ENCODE peak calls at places on chromosomes 2 and 18, in seven cellular contexts. V is IMR-90, Z is lower lobe of right lung, J is GM12878, I is HCT116, K is kidney, Q is hepatocyte. L is an unnamed sample.

GRCh38 chr18:68445131-68445530 is 269.8 kb downstream of the TMX3 start:
- DNase-seq in I (no peak), V (no peak), J (no peak), K (no peak), Z (no peak), Q (no peak), L (no peak)

GRCh38 chr2:120820263-120820884 is 84.7 kb downstream of the GLI2 start:
- DNase-seq in Q (peak), J (no peak), V (peak), Z (no peak), I (no peak), K (no peak), L (no peak)

GRCh38 chr2:62201307-62201706 is 5.4 kb downstream of the B3GNT2 start:
- DNase-seq in I (no peak), K (no peak), V (peak), Z (no peak), J (no peak), Q (no peak), L (no peak)

GRCh38 chr2:52501715-52502475 is 1265.7 kb upstream of the CHAC2 start:
- DNase-seq in Z (no peak), J (no peak), Q (no peak), I (no peak), K (no peak), V (no peak), L (no peak)

GRCh38 chr18:28114472-28114871 is 62.5 kb downstream of the CDH2 start:
- DNase-seq in V (peak), K (no peak), J (no peak), Z (no peak), Q (no peak), I (no peak), L (no peak)

GRCh38 chr2:202267495-202267894 is 1.9 kb downstream of the NOP58 start:
- DNase-seq in J (no peak), I (no peak), Z (no peak), V (no peak), Q (no peak), K (no peak), L (no peak)

GRCh38 chr2:56484906-56485305 is 301.1 kb downstream of the CCDC85A start:
- DNase-seq in J (no peak), K (no peak), V (no peak), I (no peak), Q (no peak), Z (no peak), L (no peak)

GRCh38 chr2:20130821-20131645 is 79.6 kb upstream of the LAPTM4A start:
- DNase-seq in J (no peak), V (no peak), Q (no peak), K (no peak), Z (no peak), I (no peak), L (no peak)

GRCh38 chr2:65320042-65320711 is 92.5 kb downstream of the ACTR2 start:
- DNase-seq in Q (peak), K (no peak), Z (no peak), J (peak), I (peak), V (peak), L (no peak)

GRCh38 chr2:171432969-171433762 is 624 bp downstream of the METTL8 start:
- DNase-seq in Q (peak), J (no peak), K (no peak), Z (peak), V (peak), I (peak), L (peak)

GRCh38 chr2:14567561-14567960 is 65.0 kb upstream of the LRATD1 start:
- DNase-seq in V (peak), I (no peak), Q (no peak), K (no peak), Z (no peak), J (no peak), L (no peak)

GRCh38 chr2:211928186-211928585 is 610.4 kb downstream of the ERBB4 start:
- DNase-seq in Z (no peak), K (no peak), Q (no peak), I (no peak), V (no peak), J (no peak), L (no peak)

GRCh38 chr2:102141011-102141914 is 1.3 kb upstream of the IL1R1 start:
- DNase-seq in Q (peak), Z (no peak), I (no peak), K (no peak), J (no peak), V (peak), L (no peak)

GRCh38 chr2:102140367-102140766 is 2.2 kb upstream of the IL1R1 start:
- DNase-seq in Z (no peak), J (no peak), I (no peak), Q (no peak), K (no peak), V (peak), L (no peak)

GRCh38 chr2:102142829-102143449 is 393 bp downstream of the IL1R1 start:
- DNase-seq in Z (no peak), Q (no peak), I (no peak), J (no peak), V (peak), K (no peak), L (no peak)

GRCh38 chr2:102143450-102143985 is 972 bp downstream of the IL1R1 start:
- DNase-seq in Z (no peak), J (no peak), K (peak), V (peak), I (no peak), Q (peak), L (no peak)

DNA sequence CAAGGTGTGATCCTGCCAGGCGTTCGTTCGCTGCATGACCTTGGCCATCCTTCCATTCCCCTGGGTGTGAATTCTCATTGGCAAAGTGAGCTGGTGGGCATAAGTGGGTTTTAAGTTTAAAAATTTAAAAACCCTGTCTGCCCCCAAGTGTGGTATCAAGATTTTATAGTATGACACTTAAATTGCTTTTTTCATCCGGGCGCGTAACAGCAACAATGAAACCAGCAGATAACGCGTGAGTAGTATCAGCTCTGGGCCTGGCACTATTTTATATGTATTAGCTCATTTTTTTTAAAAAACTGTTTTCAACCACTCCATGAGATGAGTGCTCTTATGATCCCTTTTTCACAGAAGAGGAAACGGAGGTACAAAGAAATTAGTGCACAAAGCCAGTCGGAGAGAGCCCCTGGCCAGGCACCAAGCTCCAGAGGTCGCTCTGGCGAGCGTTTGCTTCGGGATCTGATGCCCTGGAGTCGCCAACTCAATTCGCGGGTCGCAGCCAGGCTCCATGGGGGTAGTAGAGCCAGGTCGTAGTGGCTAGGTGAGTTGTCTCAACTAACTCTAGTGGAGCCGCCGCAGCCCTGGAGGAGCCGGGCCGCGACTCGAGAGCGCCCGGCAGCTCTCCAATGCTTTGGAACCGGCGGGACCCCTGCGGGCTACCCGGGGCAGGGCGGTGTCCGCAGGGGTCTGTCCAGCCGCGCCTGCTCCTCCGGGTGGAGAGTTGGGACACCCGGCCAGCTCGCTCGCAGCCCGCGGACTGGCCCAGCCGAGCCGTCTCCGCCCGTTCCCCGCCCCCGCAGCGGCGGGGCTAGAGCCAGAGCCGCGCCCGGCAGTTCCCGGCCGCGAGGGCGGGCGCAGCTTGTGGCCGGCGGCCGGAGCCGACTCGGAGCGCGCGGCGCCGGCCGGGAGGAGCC is at the start of gene IL1R1:
- DNase-seq in Z (peak), V (peak), K (peak), I (no peak), Q (peak), J (no peak), L (no peak)
- H3K4me3 ChIP-seq in Z (peak), V (peak), K (peak), I (peak), Q (peak), J (no peak), L (no peak)

GRCh38 chr2:205139822-205140612 is 542.3 kb upstream of the NRP2 start:
- DNase-seq in Q (peak), I (no peak), K (no peak), V (no peak), Z (peak), J (no peak), L (no peak)
- TF ChIP-seq CTCF in Q (no peak), I (no peak), K (no peak), V (no peak), Z (no peak), J (no peak), L (no peak)

GRCh38 chr2:127641133-127641532 is 4.8 kb upstream of the GPR17 start:
- DNase-seq in Q (no peak), V (no peak), Z (no peak), I (no peak), J (no peak), K (no peak), L (no peak)
- H3K4me3 ChIP-seq in Q (no peak), V (no peak), Z (no peak), I (no peak), J (no peak), K (no peak), L (no peak)

GRCh38 chr2:68937346-68938055 is 15.2 kb downstream of the GKN2 start:
- DNase-seq in I (no peak), K (no peak), Q (no peak), V (no peak), J (no peak), Z (no peak), L (no peak)

GRCh38 chr2:68936889-68937288 is 15.8 kb downstream of the GKN2 start:
- DNase-seq in Q (no peak), K (no peak), V (peak), I (no peak), Z (no peak), J (no peak), L (no peak)

GRCh38 chr2:68934021-68934420 is 18.7 kb downstream of the GKN2 start:
- DNase-seq in V (no peak), K (no peak), Z (no peak), I (no peak), J (no peak), Q (no peak), L (no peak)

GRCh38 chr2:68935471-68935870 is 17.2 kb downstream of the GKN2 start:
- DNase-seq in V (no peak), K (no peak), I (no peak), J (no peak), Q (no peak), Z (no peak), L (no peak)

GRCh38 chr2:68936462-68936861 is 16.2 kb downstream of the GKN2 start:
- DNase-seq in J (no peak), Q (no peak), I (no peak), V (peak), Z (no peak), K (no peak), L (no peak)
- TF ChIP-seq CTCF in J (no peak), Q (no peak), I (no peak), V (no peak), Z (no peak), K (no peak), L (no peak)

DNA sequence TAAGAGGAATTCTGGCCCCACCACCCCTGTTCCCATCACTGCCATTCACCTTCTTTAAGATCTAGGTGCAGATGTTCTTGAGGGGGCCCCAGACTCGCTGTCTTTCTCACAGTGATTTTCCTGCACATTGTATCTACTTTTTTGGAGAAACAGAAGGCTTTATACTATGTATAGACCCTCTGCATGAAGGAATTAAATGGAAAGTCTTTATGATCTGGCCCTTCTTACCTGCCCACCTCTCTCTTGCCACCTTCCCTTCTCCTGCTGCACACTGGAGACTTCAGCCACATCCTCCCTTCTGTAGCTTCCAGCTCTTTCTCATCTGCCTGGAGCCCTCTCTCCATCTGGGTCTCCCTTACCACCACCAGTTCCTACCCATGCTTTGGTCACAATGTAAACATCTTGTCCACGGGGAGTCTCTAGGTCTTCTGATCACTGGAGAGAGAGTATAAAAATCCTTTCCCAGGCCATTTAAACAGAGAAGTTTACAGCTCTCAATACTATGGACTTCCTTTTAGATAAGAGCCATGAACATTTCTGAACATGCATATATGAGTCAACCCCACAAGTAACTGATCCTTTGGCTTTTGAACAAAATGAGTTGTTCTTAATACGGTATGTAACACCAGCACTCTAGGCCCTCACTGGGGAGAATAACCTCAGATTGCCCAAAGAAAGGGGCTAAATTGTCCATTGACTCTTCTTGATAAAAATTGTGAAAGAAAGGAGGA is 5.7 kb downstream of the ARHGAP25 start:
- DNase-seq in K (no peak), V (peak), I (no peak), Z (no peak), J (no peak), Q (no peak), L (no peak)
- H3K4me3 ChIP-seq in K (no peak), V (no peak), I (no peak), Z (no peak), J (no peak), Q (no peak), L (no peak)

DNA sequence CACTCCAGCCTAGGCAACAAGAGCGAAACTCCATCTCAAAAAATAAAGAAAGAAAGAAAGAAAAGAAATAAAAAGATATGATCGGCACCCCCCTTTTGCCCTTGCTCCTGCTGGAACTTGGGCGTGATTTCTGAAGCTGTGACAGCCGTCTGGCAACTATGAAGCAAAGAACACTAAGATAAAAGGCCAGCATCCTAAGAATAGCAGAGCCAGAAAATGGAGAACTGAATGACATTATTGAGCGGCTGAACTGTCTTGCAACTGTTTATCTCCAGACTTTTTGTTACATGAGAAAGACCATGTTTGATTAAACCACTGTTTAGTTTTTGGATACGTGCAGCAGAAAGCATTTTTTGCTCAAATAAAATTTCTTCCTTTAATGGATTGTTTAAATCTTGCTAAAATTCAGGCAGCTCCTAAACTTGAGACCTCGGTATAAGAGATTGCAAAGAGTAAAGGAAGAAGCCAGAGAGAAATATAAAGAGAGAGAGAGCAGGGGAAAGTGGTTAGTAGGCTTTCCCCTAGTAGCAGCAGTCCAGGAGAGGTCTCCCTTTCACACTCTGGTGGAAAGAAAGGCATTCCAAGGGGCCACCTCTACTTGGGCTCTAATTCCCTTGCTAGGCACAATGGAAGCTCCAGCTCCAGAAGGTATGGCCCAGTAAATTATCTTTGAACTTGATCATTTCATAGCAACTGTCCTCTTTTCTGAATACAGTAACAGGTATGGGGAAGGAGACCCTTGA is 8.2 kb upstream of the MBD2 start:
- DNase-seq in Z (no peak), J (no peak), Q (no peak), V (no peak), K (no peak), I (no peak), L (no peak)
- TF ChIP-seq CTCF in Z (no peak), J (peak), Q (no peak), V (no peak), K (no peak), I (no peak), L (no peak)

GRCh38 chr2:10377747-10378085 is 70.4 kb downstream of the ODC1 start:
- DNase-seq in J (no peak), K (peak), I (no peak), Z (no peak), Q (no peak), V (no peak), L (no peak)

GRCh38 chr2:10374362-10374943 is 71.7 kb downstream of the HPCAL1 start:
- DNase-seq in V (no peak), K (no peak), Q (no peak), J (no peak), Z (no peak), I (no peak), L (no peak)

GRCh38 chr2:10377052-10377746 is 70.9 kb downstream of the ODC1 start:
- DNase-seq in K (peak), Q (no peak), J (no peak), Z (no peak), V (no peak), I (no peak), L (no peak)

GRCh38 chr2:10373931-10374330 is 71.2 kb downstream of the HPCAL1 start:
- DNase-seq in I (no peak), Z (no peak), K (no peak), V (no peak), Q (no peak), J (no peak), L (no peak)

GRCh38 chr2:10375570-10376266 is 72.4 kb downstream of the ODC1 start:
- DNase-seq in Q (no peak), J (no peak), K (no peak), I (no peak), V (no peak), Z (no peak), L (no peak)
- H3K4me3 ChIP-seq in Q (no peak), J (no peak), K (no peak), I (no peak), V (no peak), Z (no peak), L (no peak)

DNA sequence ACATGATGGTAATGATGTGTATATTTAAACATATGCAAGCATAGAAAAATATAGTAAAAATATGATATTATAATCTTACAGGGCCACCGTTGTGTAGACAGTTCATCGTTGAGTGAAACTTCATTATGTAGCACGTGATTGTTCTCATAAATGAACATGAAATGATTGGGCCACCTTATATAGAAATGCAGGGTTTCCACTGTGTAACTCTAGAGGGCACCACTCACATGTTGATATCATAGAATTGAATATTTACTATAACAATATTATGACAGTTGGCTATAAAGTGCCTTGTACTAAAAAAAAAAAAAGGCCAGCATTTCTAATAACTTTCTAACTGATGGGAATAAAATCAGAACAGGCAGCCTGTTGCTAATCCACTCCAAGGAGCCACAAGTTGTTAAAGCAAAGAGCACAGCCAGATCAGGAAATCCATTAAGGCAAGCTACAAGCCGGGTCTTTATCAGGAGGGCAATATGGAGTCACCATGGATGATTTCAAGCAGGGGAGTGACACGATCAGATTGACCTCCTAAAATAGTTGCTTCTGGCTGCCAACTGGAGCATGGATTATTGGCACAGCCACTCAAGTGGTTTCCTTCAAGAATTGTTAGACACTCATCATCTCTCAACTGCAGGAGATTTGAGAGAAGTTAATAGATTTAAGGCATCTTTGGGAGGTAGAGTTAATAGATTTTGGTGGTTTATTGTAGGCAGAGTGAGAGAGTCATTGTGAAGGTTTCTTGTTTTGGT is 16.7 kb downstream of the IL1F10 start:
- DNase-seq in K (no peak), I (peak), V (no peak), Q (no peak), Z (no peak), J (no peak), L (no peak)
- TF ChIP-seq CTCF in K (peak), I (peak), V (peak), Q (peak), Z (peak), J (peak), L (no peak)

GRCh38 chr2:150404147-150404546 is 83.3 kb downstream of the RND3 start:
- DNase-seq in J (no peak), I (no peak), V (no peak), K (no peak), Z (no peak), Q (no peak), L (no peak)
- H3K4me3 ChIP-seq in J (no peak), I (no peak), V (no peak), K (peak), Z (no peak), Q (no peak), L (no peak)

GRCh38 chr2:8877332-8877731 is 39.9 kb upstream of the KIDINS220 start:
- DNase-seq in J (no peak), I (no peak), K (no peak), V (no peak), Z (no peak), Q (no peak), L (no peak)

GRCh38 chr2:8884812-8885211 is 47.4 kb upstream of the KIDINS220 start:
- DNase-seq in Z (no peak), K (no peak), I (no peak), J (no peak), V (no peak), Q (no peak), L (no peak)

GRCh38 chr2:8886197-8886508 is 48.7 kb upstream of the KIDINS220 start:
- DNase-seq in I (no peak), J (no peak), Z (no peak), Q (no peak), V (no peak), K (no peak), L (no peak)

GRCh38 chr2:8885449-8886196 is 48.2 kb upstream of the KIDINS220 start:
- DNase-seq in Z (no peak), Q (no peak), V (no peak), J (no peak), K (no peak), I (no peak), L (no peak)

GRCh38 chr2:8882094-8882493 is 44.7 kb upstream of the KIDINS220 start:
- DNase-seq in I (peak), K (no peak), J (no peak), V (peak), Z (no peak), Q (no peak), L (no peak)
- TF ChIP-seq CTCF in I (peak), K (no peak), J (no peak), V (peak), Z (peak), Q (peak), L (peak)

L was measured in GM12864.